ENCODE peak calls at places on chromosomes 1 and 21, in eight cellular contexts. One of them, this sample, is unnamed.

GRCh38 chr1:245512980-245513578 is 358.3 kb downstream of the KIF26B start:
- DNase-seq in mucosa of descending colon: no peak
- DNase-seq in AG04449: no peak
- DNase-seq in colonic mucosa: no peak
- DNase-seq in thoracic aorta: no peak
- DNase-seq in IMR-90: no peak
- DNase-seq in H9: peak; percentile 54
- DNase-seq in neural crest cell: no peak
- DNase-seq in this sample: no peak

GRCh38 chr1:158071106-158071505 is 77.7 kb downstream of the KIRREL1 start:
- DNase-seq in IMR-90: peak; percentile 36
- DNase-seq in colonic mucosa: no peak
- DNase-seq in H9: no peak
- DNase-seq in mucosa of descending colon: no peak
- DNase-seq in thoracic aorta: no peak
- DNase-seq in neural crest cell: no peak
- DNase-seq in AG04449: no peak
- DNase-seq in this sample: no peak

GRCh38 chr1:12121212-12122000 is 45.4 kb upstream of the TNFRSF1B start:
- DNase-seq in AG04449: peak; percentile 53
- DNase-seq in IMR-90: peak; percentile 97
- DNase-seq in colonic mucosa: no peak
- DNase-seq in mucosa of descending colon: peak; percentile 19
- DNase-seq in H9: no peak
- DNase-seq in neural crest cell: no peak
- DNase-seq in thoracic aorta: no peak
- DNase-seq in this sample: no peak

GRCh38 chr1:17545354-17545753 is 5.9 kb downstream of the ARHGEF10L start:
- DNase-seq in colonic mucosa: peak; percentile 45
- DNase-seq in thoracic aorta: no peak
- DNase-seq in mucosa of descending colon: no peak
- DNase-seq in IMR-90: peak; percentile 77
- DNase-seq in neural crest cell: no peak
- DNase-seq in AG04449: no peak
- DNase-seq in H9: no peak
- DNase-seq in this sample: no peak

GRCh38 chr21:38380391-38381137 is 117.7 kb downstream of the ERG start:
- DNase-seq in AG04449: no peak
- DNase-seq in colonic mucosa: no peak
- DNase-seq in thoracic aorta: no peak
- DNase-seq in neural crest cell: no peak
- DNase-seq in H9: no peak
- DNase-seq in mucosa of descending colon: no peak
- DNase-seq in IMR-90: peak; percentile 8
- DNase-seq in this sample: no peak

GRCh38 chr1:17098440-17099317 is 20.6 kb downstream of the PADI2 start:
- DNase-seq in neural crest cell: no peak
- DNase-seq in mucosa of descending colon: no peak
- DNase-seq in AG04449: no peak
- DNase-seq in colonic mucosa: no peak
- DNase-seq in H9: no peak
- DNase-seq in thoracic aorta: no peak
- DNase-seq in IMR-90: no peak
- DNase-seq in this sample: no peak

GRCh38 chr1:107649023-107649422 is 316.0 kb downstream of the VAV3 start:
- DNase-seq in IMR-90: peak; percentile 28
- DNase-seq in thoracic aorta: no peak
- DNase-seq in H9: no peak
- DNase-seq in mucosa of descending colon: no peak
- DNase-seq in AG04449: no peak
- DNase-seq in colonic mucosa: no peak
- DNase-seq in neural crest cell: no peak
- DNase-seq in this sample: no peak

GRCh38 chr1:219790834-219791615 is 137.3 kb downstream of the SLC30A10 start:
- DNase-seq in AG04449: no peak
- DNase-seq in mucosa of descending colon: no peak
- DNase-seq in neural crest cell: no peak
- DNase-seq in thoracic aorta: no peak
- DNase-seq in H9: no peak
- DNase-seq in colonic mucosa: no peak
- DNase-seq in IMR-90: peak; percentile 63
- DNase-seq in this sample: no peak

GRCh38 chr1:115529216-115529897 is 112.4 kb upstream of the VANGL1 start:
- DNase-seq in H9: no peak
- DNase-seq in neural crest cell: no peak
- DNase-seq in AG04449: no peak
- DNase-seq in IMR-90: no peak
- DNase-seq in mucosa of descending colon: no peak
- DNase-seq in thoracic aorta: no peak
- DNase-seq in colonic mucosa: no peak
- DNase-seq in this sample: no peak

GRCh38 chr1:246106342-246106763 is 400.7 kb downstream of the SMYD3 start:
- DNase-seq in neural crest cell: no peak
- DNase-seq in thoracic aorta: no peak
- DNase-seq in AG04449: no peak
- DNase-seq in H9: no peak
- DNase-seq in colonic mucosa: no peak
- DNase-seq in IMR-90: no peak
- DNase-seq in mucosa of descending colon: no peak
- DNase-seq in this sample: no peak

GRCh38 chr1:43366601-43367025 is 1.2 kb downstream of the ELOVL1 start:
- DNase-seq in mucosa of descending colon: no peak
- DNase-seq in AG04449: no peak
- DNase-seq in thoracic aorta: no peak
- DNase-seq in colonic mucosa: no peak
- DNase-seq in IMR-90: no peak
- DNase-seq in H9: no peak
- DNase-seq in neural crest cell: no peak
- DNase-seq in this sample: no peak

GRCh38 chr1:159214149-159214760 is 9.6 kb downstream of the ACKR1 start:
- DNase-seq in thoracic aorta: no peak
- DNase-seq in AG04449: no peak
- DNase-seq in neural crest cell: peak; percentile 48
- DNase-seq in H9: peak; percentile 55
- DNase-seq in IMR-90: peak; percentile 28
- DNase-seq in colonic mucosa: peak; percentile 25
- DNase-seq in mucosa of descending colon: no peak
- DNase-seq in this sample: no peak

GRCh38 chr1:231039161-231040018 is 664 bp downstream of the FAM89A start:
- DNase-seq in H9: peak; percentile 43
- DNase-seq in IMR-90: peak; percentile 37
- DNase-seq in neural crest cell: peak; percentile 32
- DNase-seq in mucosa of descending colon: peak; percentile 59
- DNase-seq in colonic mucosa: peak; percentile 34
- DNase-seq in AG04449: no peak
- DNase-seq in thoracic aorta: no peak
- DNase-seq in this sample: peak; percentile 85

GRCh38 chr1:182389619-182390047 is 2.0 kb downstream of the GLUL start:
- DNase-seq in colonic mucosa: peak; percentile 50
- DNase-seq in H9: no peak
- DNase-seq in neural crest cell: no peak
- DNase-seq in thoracic aorta: no peak
- DNase-seq in AG04449: no peak
- DNase-seq in mucosa of descending colon: no peak
- DNase-seq in IMR-90: no peak
- DNase-seq in this sample: no peak

GRCh38 chr1:214581785-214582184 is 21.2 kb upstream of the CENPF start:
- DNase-seq in mucosa of descending colon: no peak
- DNase-seq in thoracic aorta: no peak
- DNase-seq in colonic mucosa: no peak
- DNase-seq in H9: no peak
- DNase-seq in neural crest cell: no peak
- DNase-seq in AG04449: peak; percentile 71
- DNase-seq in IMR-90: peak; percentile 91
- DNase-seq in this sample: no peak

GRCh38 chr1:90919190-90919719 is 102.6 kb downstream of the ZNF644 start:
- DNase-seq in colonic mucosa: no peak
- DNase-seq in mucosa of descending colon: no peak
- DNase-seq in neural crest cell: no peak
- DNase-seq in IMR-90: no peak
- DNase-seq in AG04449: no peak
- DNase-seq in H9: no peak
- DNase-seq in thoracic aorta: no peak
- DNase-seq in this sample: no peak

GRCh38 chr1:15343729-15344128 is 66.0 kb upstream of the EFHD2 start:
- DNase-seq in colonic mucosa: no peak
- DNase-seq in thoracic aorta: peak; percentile 52
- DNase-seq in IMR-90: peak; percentile 22
- DNase-seq in AG04449: no peak
- DNase-seq in neural crest cell: no peak
- DNase-seq in mucosa of descending colon: peak; percentile 28
- DNase-seq in H9: no peak
- DNase-seq in this sample: no peak

GRCh38 chr1:59125711-59126320 is 171.1 kb upstream of the FGGY start:
- DNase-seq in H9: no peak
- DNase-seq in mucosa of descending colon: no peak
- DNase-seq in AG04449: no peak
- DNase-seq in colonic mucosa: no peak
- DNase-seq in neural crest cell: no peak
- DNase-seq in IMR-90: no peak
- DNase-seq in thoracic aorta: no peak
- DNase-seq in this sample: no peak

GRCh38 chr1:78385744-78386462 is 104.9 kb upstream of the PTGFR start:
- DNase-seq in thoracic aorta: no peak
- DNase-seq in AG04449: no peak
- DNase-seq in mucosa of descending colon: no peak
- DNase-seq in colonic mucosa: no peak
- DNase-seq in H9: no peak
- DNase-seq in neural crest cell: no peak
- DNase-seq in IMR-90: no peak
- DNase-seq in this sample: no peak

DNA sequence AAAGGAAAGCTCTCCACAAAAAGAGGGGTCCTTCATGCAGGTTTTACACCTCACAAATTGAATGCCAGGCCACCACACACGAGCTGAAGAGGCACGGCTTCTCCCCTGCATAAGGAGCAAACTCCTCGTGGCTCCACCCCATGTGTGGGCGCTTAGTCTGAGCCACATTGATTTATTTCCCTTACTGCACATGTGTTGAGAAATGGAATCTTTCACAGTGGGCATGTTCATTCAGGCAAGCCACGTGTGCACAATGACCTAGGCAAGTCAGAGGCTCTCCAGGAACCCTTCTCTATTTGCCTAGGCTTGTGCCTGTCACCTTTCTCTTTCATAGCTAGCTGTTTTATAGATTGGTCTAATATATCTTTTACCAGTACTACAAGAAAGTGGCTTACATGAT is 120.5 kb downstream of the LTN1 start:
- DNase-seq in H9: no peak
- DNase-seq in IMR-90: no peak
- DNase-seq in thoracic aorta: no peak
- DNase-seq in mucosa of descending colon: no peak
- DNase-seq in colonic mucosa: no peak
- DNase-seq in AG04449: no peak
- DNase-seq in neural crest cell: no peak
- DNase-seq in this sample: no peak
- TF ChIP-seq CTCF in H9: no peak
- TF ChIP-seq CTCF in IMR-90: no peak
- TF ChIP-seq CTCF in thoracic aorta: no peak
- TF ChIP-seq CTCF in mucosa of descending colon: no peak
- TF ChIP-seq CTCF in colonic mucosa: no peak
- TF ChIP-seq CTCF in AG04449: no peak
- TF ChIP-seq CTCF in neural crest cell: no peak
- TF ChIP-seq CTCF in this sample: no peak

GRCh38 chr1:63918395-63918945 is 144.7 kb downstream of the ROR1 start:
- DNase-seq in colonic mucosa: no peak
- DNase-seq in IMR-90: no peak
- DNase-seq in neural crest cell: no peak
- DNase-seq in thoracic aorta: no peak
- DNase-seq in AG04449: no peak
- DNase-seq in mucosa of descending colon: no peak
- DNase-seq in H9: no peak
- DNase-seq in this sample: no peak

GRCh38 chr1:63921357-63921756 is 147.5 kb downstream of the ROR1 start:
- DNase-seq in AG04449: no peak
- DNase-seq in mucosa of descending colon: no peak
- DNase-seq in thoracic aorta: no peak
- DNase-seq in neural crest cell: no peak
- DNase-seq in colonic mucosa: peak; percentile 47
- DNase-seq in IMR-90: no peak
- DNase-seq in H9: no peak
- DNase-seq in this sample: no peak

GRCh38 chr1:63917571-63918394 is 144.0 kb downstream of the ROR1 start:
- DNase-seq in colonic mucosa: no peak
- DNase-seq in AG04449: no peak
- DNase-seq in neural crest cell: no peak
- DNase-seq in H9: peak; percentile 78
- DNase-seq in thoracic aorta: no peak
- DNase-seq in IMR-90: peak; percentile 21
- DNase-seq in mucosa of descending colon: no peak
- DNase-seq in this sample: no peak

GRCh38 chr1:63922848-63923247 is 149.0 kb downstream of the ROR1 start:
- DNase-seq in mucosa of descending colon: no peak
- DNase-seq in neural crest cell: no peak
- DNase-seq in AG04449: no peak
- DNase-seq in thoracic aorta: no peak
- DNase-seq in H9: no peak
- DNase-seq in IMR-90: no peak
- DNase-seq in colonic mucosa: no peak
- DNase-seq in this sample: no peak

GRCh38 chr1:63920154-63921117 is 146.6 kb downstream of the ROR1 start:
- DNase-seq in IMR-90: peak; percentile 89
- DNase-seq in AG04449: peak; percentile 94
- DNase-seq in mucosa of descending colon: no peak
- DNase-seq in thoracic aorta: no peak
- DNase-seq in neural crest cell: no peak
- DNase-seq in H9: no peak
- DNase-seq in colonic mucosa: no peak
- DNase-seq in this sample: no peak
- TF ChIP-seq CTCF in IMR-90: peak; percentile 56
- TF ChIP-seq CTCF in AG04449: peak; percentile 27
- TF ChIP-seq CTCF in mucosa of descending colon: no peak
- TF ChIP-seq CTCF in thoracic aorta: peak; percentile 18
- TF ChIP-seq CTCF in neural crest cell: peak; percentile 47
- TF ChIP-seq CTCF in H9: peak; percentile 39
- TF ChIP-seq CTCF in colonic mucosa: no peak
- TF ChIP-seq CTCF in this sample: peak; percentile 53

GRCh38 chr1:210207597-210208450 is 24.8 kb upstream of the SERTAD4 start:
- DNase-seq in H9: no peak
- DNase-seq in neural crest cell: no peak
- DNase-seq in AG04449: no peak
- DNase-seq in thoracic aorta: no peak
- DNase-seq in IMR-90: no peak
- DNase-seq in mucosa of descending colon: no peak
- DNase-seq in colonic mucosa: no peak
- DNase-seq in this sample: no peak
- TF ChIP-seq CTCF in H9: no peak
- TF ChIP-seq CTCF in neural crest cell: no peak
- TF ChIP-seq CTCF in AG04449: no peak
- TF ChIP-seq CTCF in thoracic aorta: no peak
- TF ChIP-seq CTCF in IMR-90: no peak
- TF ChIP-seq CTCF in mucosa of descending colon: no peak
- TF ChIP-seq CTCF in colonic mucosa: no peak
- TF ChIP-seq CTCF in this sample: no peak

DNA sequence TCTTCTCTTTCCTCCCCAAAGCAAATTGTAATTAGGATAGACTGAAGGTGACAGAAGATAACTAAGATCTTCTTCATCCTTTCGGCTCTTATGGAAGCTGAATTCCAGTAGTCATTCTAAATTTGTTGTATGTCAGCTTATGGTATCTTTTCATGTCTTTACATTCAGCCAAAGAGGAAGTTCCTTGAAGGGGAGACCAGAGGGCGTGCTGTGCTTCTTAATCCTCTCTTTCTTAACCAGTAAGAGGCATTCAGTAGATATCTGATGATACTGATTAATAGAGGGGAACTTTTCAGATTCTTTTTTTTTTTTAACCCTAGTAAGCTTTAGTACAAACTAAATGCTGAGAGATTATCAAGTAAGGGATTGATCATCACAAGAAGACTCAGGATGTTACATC is 102.3 kb downstream of the OSBPL9 start:
- DNase-seq in thoracic aorta: no peak
- DNase-seq in mucosa of descending colon: no peak
- DNase-seq in AG04449: no peak
- DNase-seq in H9: no peak
- DNase-seq in IMR-90: no peak
- DNase-seq in colonic mucosa: no peak
- DNase-seq in neural crest cell: no peak
- DNase-seq in this sample: no peak
- TF ChIP-seq CTCF in thoracic aorta: no peak
- TF ChIP-seq CTCF in mucosa of descending colon: no peak
- TF ChIP-seq CTCF in AG04449: no peak
- TF ChIP-seq CTCF in H9: no peak
- TF ChIP-seq CTCF in IMR-90: no peak
- TF ChIP-seq CTCF in colonic mucosa: no peak
- TF ChIP-seq CTCF in neural crest cell: no peak
- TF ChIP-seq CTCF in this sample: no peak